ENCODE peak calls at places on chromosome 2, in four cellular contexts. I is astrocyte, V is IMR-90, E is endothelial cell of umbilical vein. F is an unnamed sample.
A peak's percentile ranks its signal among the peaks of the same experiment; 100 is the strongest.

GRCh38 chr2:32865399-32866068 is 81.2 kb upstream of the LTBP1 start:
- DNase-seq in I (peak; percentile 94), V (peak; percentile 96), E (peak; percentile 71), F (no peak)

GRCh38 chr2:10993001-10993481 is 81.3 kb downstream of the KCNF1 start:
- DNase-seq in I (peak; percentile 51), V (peak; percentile 28), E (no peak), F (no peak)

GRCh38 chr2:134448650-134449049 is 194.8 kb downstream of the MGAT5 start:
- DNase-seq in I (no peak), V (no peak), E (no peak), F (no peak)

GRCh38 chr2:64474200-64474630 is 20.3 kb downstream of the LGALSL start:
- DNase-seq in I (no peak), V (no peak), E (no peak), F (peak; percentile 76)

GRCh38 chr2:33458248-33458819 is 18.1 kb upstream of the RASGRP3 start:
- DNase-seq in I (no peak), V (no peak), E (no peak), F (no peak)

GRCh38 chr2:216090369-216090786 is 8.7 kb downstream of the TMEM169 start:
- DNase-seq in I (peak; percentile 60), V (peak; percentile 53), E (no peak), F (no peak)

GRCh38 chr2:120893874-120894584 is 158.4 kb downstream of the GLI2 start:
- DNase-seq in I (no peak), V (no peak), E (no peak), F (no peak)

GRCh38 chr2:120347387-120348010 is 1.6 kb downstream of the INHBB start:
- DNase-seq in I (no peak), V (peak; percentile 34), E (no peak), F (no peak)

GRCh38 chr2:128260239-128261138 is 58.2 kb downstream of the HS6ST1 start:
- DNase-seq in I (peak; percentile 92), V (peak; percentile 81), E (peak; percentile 59), F (no peak)

GRCh38 chr2:134193006-134193405 is 60.9 kb upstream of the MGAT5 start:
- DNase-seq in I (peak; percentile 42), V (peak; percentile 82), E (no peak), F (no peak)

GRCh38 chr2:176830362-176830761 is 382.2 kb upstream of the HNRNPA3 start:
- DNase-seq in I (no peak), V (no peak), E (no peak), F (peak; percentile 29)

GRCh38 chr2:220034356-220035121 is 407.1 kb downstream of the SLC4A3 start:
- DNase-seq in I (peak; percentile 73), V (peak; percentile 72), E (no peak), F (no peak)

DNA sequence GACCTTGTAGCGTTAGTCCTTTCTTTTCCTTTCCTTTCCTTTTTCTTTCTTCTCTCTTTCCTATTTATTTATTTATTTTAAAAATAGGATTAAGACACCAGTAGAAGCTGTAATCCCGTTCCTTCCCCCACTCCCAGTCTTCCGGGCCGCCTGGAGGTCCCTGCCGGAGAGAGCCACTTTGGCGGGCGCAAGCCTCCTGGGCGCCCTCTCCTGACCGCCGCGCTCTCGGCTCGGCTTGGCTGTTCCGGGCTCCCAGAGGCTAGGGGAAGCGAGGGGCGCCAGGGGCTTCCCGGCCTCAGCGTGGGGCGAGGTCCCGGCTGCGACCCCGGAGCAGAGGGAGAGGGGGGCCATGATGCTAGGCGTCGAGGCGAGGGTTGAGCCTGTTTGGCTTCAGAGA is 10.9 kb downstream of the MEIS1 start:
- DNase-seq in I (no peak), V (no peak), E (no peak), F (no peak)
- H3K27ac ChIP-seq in I (peak overlapping the region; percentile 80), V (peak overlapping the region; percentile 97), E (no peak overlapping the region), F (no peak overlapping the region)

GRCh38 chr2:38148501-38148900 is 72.5 kb upstream of the CYP1B1 start:
- DNase-seq in I (no peak), V (peak; percentile 60), E (no peak), F (no peak)
- H3K4me2 ChIP-seq in I (no peak overlapping the region), V (no peak overlapping the region), E (no peak overlapping the region), F (no peak overlapping the region)

GRCh38 chr2:226431301-226431955 is 368.2 kb downstream of the IRS1 start:
- DNase-seq in I (peak; percentile 59), V (peak; percentile 51), E (no peak), F (no peak)

GRCh38 chr2:226426292-226426736 is 373.3 kb downstream of the IRS1 start:
- DNase-seq in I (peak; percentile 93), V (peak; percentile 99), E (no peak), F (no peak)

GRCh38 chr2:226424971-226425370 is 374.6 kb downstream of the IRS1 start:
- DNase-seq in I (no peak), V (no peak), E (no peak), F (no peak)

GRCh38 chr2:226429476-226429875 is 370.1 kb downstream of the IRS1 start:
- DNase-seq in I (no peak), V (no peak), E (no peak), F (no peak)

DNA sequence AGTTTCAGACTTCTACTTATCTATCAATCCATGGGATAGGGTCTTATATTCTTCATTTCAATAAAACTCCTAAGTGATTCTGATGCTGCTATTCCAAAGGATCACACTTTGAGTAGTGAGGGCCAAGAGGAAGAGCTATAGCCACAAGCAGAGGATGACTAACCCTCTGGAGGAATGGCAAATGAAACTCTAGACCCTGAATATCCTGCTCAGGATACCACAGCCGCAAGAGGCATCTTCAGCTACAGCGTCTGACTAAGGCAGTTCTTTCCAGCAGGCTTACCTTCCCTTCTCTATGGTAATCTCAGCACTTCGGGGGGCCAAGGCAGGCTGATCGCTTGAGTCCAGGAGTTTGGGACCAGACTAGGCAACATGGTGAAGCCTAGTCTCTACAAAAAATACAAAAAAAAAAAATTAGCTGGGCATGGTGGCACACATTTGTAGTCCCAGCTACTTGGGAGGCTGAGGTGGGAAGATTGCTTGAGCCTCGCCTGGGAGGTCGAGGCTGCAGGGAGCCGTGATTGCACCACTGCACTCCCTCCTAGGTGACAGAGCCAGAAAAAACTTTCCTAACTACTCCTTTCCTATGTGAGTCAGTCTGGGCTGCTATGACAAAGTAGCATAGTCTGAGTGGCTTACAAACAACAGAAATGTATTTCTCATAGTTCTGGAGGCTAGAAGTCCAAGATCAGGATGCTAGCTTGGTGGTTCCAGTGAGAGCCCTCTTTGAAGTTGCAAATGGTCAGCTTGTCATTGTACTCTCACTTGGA is 371.9 kb downstream of the IRS1 start:
- DNase-seq in I (peak; percentile 96), V (peak; percentile 97), E (no peak), F (no peak)
- TF ChIP-seq CTCF in I (no peak), V (peak; percentile 20), E (no peak), F (no peak)

GRCh38 chr2:145064476-145064875 is 544.6 kb upstream of the ZEB2 start:
- DNase-seq in I (no peak), V (peak; percentile 19), E (no peak), F (no peak)
- H3K27ac ChIP-seq in I (no peak overlapping the region), V (no peak overlapping the region), E (no peak overlapping the region), F (no peak overlapping the region)

GRCh38 chr2:946073-947005 is 4.3 kb upstream of the SNTG2 start:
- DNase-seq in I (no peak), V (no peak), E (no peak), F (no peak)
- H3K4me2 ChIP-seq in I (no peak overlapping the region), V (no peak overlapping the region), E (no peak overlapping the region), F (peak overlapping the region; percentile 36)

DNA sequence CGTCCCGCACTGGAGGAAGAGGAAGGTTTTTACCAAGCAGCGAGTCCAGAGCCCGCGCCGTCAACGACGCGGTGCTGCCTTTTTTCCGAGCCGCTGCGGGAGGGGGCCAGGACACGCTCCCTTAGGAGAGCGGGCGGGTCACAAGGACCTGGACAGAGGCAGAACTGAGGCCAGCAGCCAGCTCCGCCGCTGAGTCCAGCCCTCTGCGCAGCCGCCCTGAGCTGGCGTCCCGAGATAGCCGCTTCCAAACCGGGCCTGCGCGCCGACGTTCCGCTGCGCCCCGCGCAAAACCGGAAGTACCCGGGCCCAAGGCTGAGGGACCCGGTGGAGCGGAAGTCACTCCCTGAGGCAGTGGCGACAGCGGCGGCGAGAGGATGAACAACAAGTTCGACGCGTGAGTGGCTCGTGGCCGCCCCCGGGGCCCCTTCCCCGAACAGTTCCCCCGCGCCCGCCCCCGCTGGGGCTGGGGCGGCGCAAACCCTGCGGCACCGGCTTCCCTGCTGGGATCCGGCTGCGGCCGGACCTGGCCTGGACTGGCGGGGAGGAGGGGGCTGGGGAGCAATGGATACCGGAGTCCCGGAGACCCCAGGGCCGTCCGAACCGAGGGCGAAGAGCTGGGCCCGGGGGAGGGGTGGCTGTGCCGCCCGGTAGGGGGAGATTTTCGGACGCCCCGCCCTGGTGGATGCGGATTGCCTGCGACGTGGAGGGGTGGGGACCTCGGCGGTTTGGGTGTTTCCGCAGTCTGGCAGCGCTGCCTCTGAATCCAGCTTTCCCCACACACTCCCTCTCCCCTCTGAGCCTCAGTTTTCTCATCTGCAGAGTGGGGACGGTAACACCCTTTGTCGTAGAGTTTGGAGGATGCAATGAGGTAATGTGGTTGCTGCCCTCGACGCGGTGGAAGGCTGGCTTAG is at the start of the genes EIF4E2 and TIGD1:
- DNase-seq in I (peak; percentile 88), V (peak; percentile 94), E (peak; percentile 96), F (peak; percentile 96)
- TF ChIP-seq CTCF in I (peak; percentile 14), V (peak; percentile 26), E (no peak), F (peak; percentile 54)

GRCh38 chr2:108968619-108969018 is 20.4 kb downstream of the EDAR start:
- DNase-seq in I (peak; percentile 41), V (no peak), E (no peak), F (no peak)
- H3K27ac ChIP-seq in I (no peak overlapping the region), V (no peak overlapping the region), E (no peak overlapping the region), F (no peak overlapping the region)

GRCh38 chr2:241126201-241126611 is 23.1 kb downstream of the PASK start:
- DNase-seq in I (no peak), V (no peak), E (no peak), F (no peak)
- H3K4me2 ChIP-seq in I (no peak overlapping the region), V (no peak overlapping the region), E (no peak overlapping the region), F (no peak overlapping the region)

DNA sequence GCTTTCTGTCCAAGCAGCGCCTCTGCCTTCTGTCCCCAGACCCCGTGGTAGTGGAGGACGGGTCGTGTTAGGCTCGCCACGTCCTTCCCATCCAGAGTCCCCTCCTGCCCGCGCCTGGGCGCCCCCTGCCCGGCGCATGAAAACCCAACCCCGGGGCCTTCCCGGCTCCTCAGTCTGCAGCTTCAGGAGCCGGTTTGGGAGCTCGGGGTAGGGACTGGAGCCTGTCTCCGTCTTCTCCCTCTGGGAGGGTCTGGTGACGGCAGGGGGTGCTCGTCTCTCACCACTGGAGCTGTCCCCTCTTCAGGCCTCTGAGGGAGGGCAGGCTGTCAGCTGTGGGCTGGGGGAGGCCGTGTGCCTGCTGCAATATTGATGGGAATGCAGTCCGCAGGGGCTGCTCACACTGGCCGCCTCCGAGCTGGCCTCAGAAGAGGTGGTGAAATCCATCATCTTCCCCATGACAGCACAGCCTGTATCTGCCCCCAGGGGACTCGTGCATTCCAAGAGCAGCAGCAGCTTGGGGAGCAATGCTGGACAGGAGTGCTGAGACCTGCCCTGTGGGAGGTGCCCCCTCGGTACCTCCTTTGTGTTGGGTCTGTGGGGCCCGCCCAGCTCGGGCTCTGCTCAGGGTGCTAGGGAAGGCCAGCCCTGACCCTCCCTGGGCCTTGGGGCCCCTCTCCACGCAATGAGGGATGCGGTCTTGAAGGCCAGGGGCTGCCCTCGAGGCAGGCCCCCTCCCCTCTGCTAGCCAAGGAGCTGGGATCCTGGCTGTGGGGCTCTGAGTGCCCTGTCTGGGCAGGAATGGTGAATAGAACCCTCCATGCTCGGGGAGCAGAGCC is 17.8 kb upstream of the KLHL30 start:
- DNase-seq in I (no peak), V (peak; percentile 19), E (no peak), F (no peak)
- TF ChIP-seq CTCF in I (no peak), V (peak; percentile 45), E (no peak), F (no peak)

GRCh38 chr2:40485319-40485718 is 33.4 kb upstream of the SLC8A1 start:
- DNase-seq in I (no peak), V (no peak), E (no peak), F (no peak)
- H3K27ac ChIP-seq in I (no peak overlapping the region), V (no peak overlapping the region), E (no peak overlapping the region), F (no peak overlapping the region)

F was measured in OCI-LY7.